ENCODE peak calls at places on chromosomes 4 and X, in four cellular contexts. One of them, this sample, is unnamed.

GRCh38 chrX:114800719-114801118 is 216.7 kb downstream of the IL13RA2 start:
- DNase-seq in A549: no peak
- DNase-seq in HepG2: peak
- DNase-seq in K562: peak
- DNase-seq in this sample: no peak

GRCh38 chrX:121902463-121902862 is 855.1 kb downstream of the GLUD2 start:
- DNase-seq in A549: no peak
- DNase-seq in HepG2: no peak
- DNase-seq in K562: no peak
- DNase-seq in this sample: no peak

GRCh38 chrX:154804957-154805695 is at the start of gene MPP1:
- DNase-seq in A549: peak
- DNase-seq in HepG2: no peak
- DNase-seq in K562: peak
- DNase-seq in this sample: peak

GRCh38 chr4:157978680-157979361 is 194.0 kb downstream of the GASK1B start:
- DNase-seq in A549: peak
- DNase-seq in HepG2: peak
- DNase-seq in K562: peak
- DNase-seq in this sample: peak

GRCh38 chr4:16026155-16026761 is 57.6 kb downstream of the PROM1 start:
- DNase-seq in A549: peak
- DNase-seq in HepG2: peak
- DNase-seq in K562: peak
- DNase-seq in this sample: no peak

GRCh38 chr4:6189511-6189910 is 10.8 kb downstream of the JAKMIP1 start:
- DNase-seq in A549: no peak
- DNase-seq in HepG2: no peak
- DNase-seq in K562: no peak
- DNase-seq in this sample: no peak

GRCh38 chrX:123184858-123185251 is 777 bp downstream of the GRIA3 start:
- DNase-seq in A549: no peak
- DNase-seq in HepG2: no peak
- DNase-seq in K562: no peak
- DNase-seq in this sample: peak

GRCh38 chrX:18664947-18665346 is 7.0 kb downstream of the RS1 start:
- DNase-seq in A549: no peak
- DNase-seq in HepG2: no peak
- DNase-seq in K562: no peak
- DNase-seq in this sample: peak

GRCh38 chr4:55933611-55934010 is 15.1 kb upstream of the CEP135 start:
- DNase-seq in A549: no peak
- DNase-seq in HepG2: no peak
- DNase-seq in K562: no peak
- DNase-seq in this sample: no peak

GRCh38 chr4:79585330-79585729 is 177.3 kb upstream of the GK2 start:
- DNase-seq in A549: no peak
- DNase-seq in HepG2: no peak
- DNase-seq in K562: no peak
- DNase-seq in this sample: no peak

GRCh38 chr4:76007089-76007559 is at the start of gene CXCL9:
- DNase-seq in A549: no peak
- DNase-seq in HepG2: no peak
- DNase-seq in K562: no peak
- DNase-seq in this sample: no peak
- TF ChIP-seq HMGXB4 in A549: no peak
- TF ChIP-seq HMGXB4 in HepG2: no peak
- TF ChIP-seq HMGXB4 in K562: no peak
- TF ChIP-seq HMGXB4 in this sample: no peak

GRCh38 chr4:103721251-103721650 is 1.5 kb upstream of the TACR3 start:
- DNase-seq in A549: no peak
- DNase-seq in HepG2: no peak
- DNase-seq in K562: no peak
- DNase-seq in this sample: no peak
- TF ChIP-seq HMGXB4 in A549: no peak
- TF ChIP-seq HMGXB4 in HepG2: no peak
- TF ChIP-seq HMGXB4 in K562: no peak
- TF ChIP-seq HMGXB4 in this sample: no peak

GRCh38 chr4:75696036-75696435 is 22.8 kb upstream of the G3BP2 start:
- DNase-seq in A549: no peak
- DNase-seq in HepG2: no peak
- DNase-seq in K562: no peak
- DNase-seq in this sample: no peak
- TF ChIP-seq HMGXB4 in A549: no peak
- TF ChIP-seq HMGXB4 in HepG2: no peak
- TF ChIP-seq HMGXB4 in K562: no peak
- TF ChIP-seq HMGXB4 in this sample: no peak

DNA sequence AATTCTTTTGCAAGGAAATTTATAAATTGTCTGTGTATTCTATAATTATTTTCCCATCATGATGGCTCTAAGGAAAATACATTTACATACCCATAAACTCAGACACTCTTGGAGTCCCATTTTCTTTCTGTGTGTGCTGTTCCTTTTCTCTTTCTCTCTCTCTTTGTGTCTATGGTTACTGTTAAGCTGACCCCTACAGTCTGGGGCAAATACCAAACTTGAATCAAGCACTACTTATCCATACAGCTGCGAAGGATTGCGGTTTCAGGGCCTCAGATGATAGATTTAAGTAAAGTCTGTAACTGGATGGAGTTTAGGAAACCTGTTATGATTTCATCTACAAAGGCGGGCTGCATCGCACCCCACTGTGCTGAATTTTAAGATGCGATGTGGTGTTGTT is 150.2 kb downstream of the SHROOM3 start:
- DNase-seq in A549: no peak
- DNase-seq in HepG2: no peak
- DNase-seq in K562: no peak
- DNase-seq in this sample: no peak
- TF ChIP-seq HMGXB4 in A549: no peak
- TF ChIP-seq HMGXB4 in HepG2: no peak
- TF ChIP-seq HMGXB4 in K562: no peak
- TF ChIP-seq HMGXB4 in this sample: no peak

GRCh38 chr4:147313114-147313513 is 167.8 kb upstream of the EDNRA start:
- DNase-seq in A549: no peak
- DNase-seq in HepG2: no peak
- DNase-seq in K562: no peak
- DNase-seq in this sample: no peak

GRCh38 chr4:147318581-147318980 is 162.3 kb upstream of the EDNRA start:
- DNase-seq in A549: no peak
- DNase-seq in HepG2: no peak
- DNase-seq in K562: no peak
- DNase-seq in this sample: no peak
- TF ChIP-seq HMGXB4 in A549: no peak
- TF ChIP-seq HMGXB4 in HepG2: no peak
- TF ChIP-seq HMGXB4 in K562: no peak
- TF ChIP-seq HMGXB4 in this sample: no peak

DNA sequence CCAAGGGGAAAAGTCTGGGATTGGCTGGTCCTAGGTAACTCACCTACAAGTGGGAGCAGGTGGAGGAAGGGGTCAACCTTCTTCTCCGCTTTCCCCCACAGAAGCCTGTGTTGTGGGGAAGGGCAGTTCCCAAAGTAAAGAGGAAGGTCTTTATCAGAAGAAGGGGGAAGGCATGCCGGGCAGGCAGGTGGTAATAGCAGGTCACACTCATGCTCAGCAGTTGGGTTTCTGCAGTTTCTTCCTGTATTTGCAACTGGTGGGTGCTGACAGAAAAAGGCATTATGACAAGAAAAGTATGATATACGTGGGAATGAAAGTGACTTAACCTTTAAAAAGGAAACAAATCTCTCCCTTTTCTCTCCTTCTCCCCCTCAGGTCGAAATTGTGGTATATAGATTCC is 3.6 kb downstream of the MTMR1 start:
- DNase-seq in A549: no peak
- DNase-seq in HepG2: no peak
- DNase-seq in K562: no peak
- DNase-seq in this sample: no peak
- TF ChIP-seq HMGXB4 in A549: no peak
- TF ChIP-seq HMGXB4 in HepG2: no peak
- TF ChIP-seq HMGXB4 in K562: no peak
- TF ChIP-seq HMGXB4 in this sample: no peak